ENCODE peak calls at places on chromosomes 5 and 9, in ten cellular contexts. One of them, this sample, is unnamed.

GRCh38 chr9:133060417-133060841 is 1.4 kb upstream of the CEL start:
- DNase-seq in mucosa of gallbladder: no peak
- DNase-seq in endothelial cell of umbilical vein: no peak
- DNase-seq in stimulated activated CD8-positive, alpha-beta memory T cell treated with anti-CD3 and anti-CD28 coated beads, Interleukin-12 subunit alpha, Interleukin-12 subunit beta, amount 100 ng/mL, for 1 hour: no peak
- DNase-seq in iPS-NIHi11: no peak
- DNase-seq in H9: peak
- DNase-seq in KBM-7: peak
- DNase-seq in ovary: no peak
- DNase-seq in dermis microvascular lymphatic vessel endothelial cell: no peak
- DNase-seq in PC-9: no peak
- DNase-seq in this sample: no peak

GRCh38 chr5:59757442-59757841 is 136.1 kb downstream of the PDE4D start:
- DNase-seq in mucosa of gallbladder: no peak
- DNase-seq in endothelial cell of umbilical vein: no peak
- DNase-seq in stimulated activated CD8-positive, alpha-beta memory T cell treated with anti-CD3 and anti-CD28 coated beads, Interleukin-12 subunit alpha, Interleukin-12 subunit beta, amount 100 ng/mL, for 1 hour: no peak
- DNase-seq in iPS-NIHi11: no peak
- DNase-seq in H9: no peak
- DNase-seq in KBM-7: no peak
- DNase-seq in ovary: no peak
- DNase-seq in dermis microvascular lymphatic vessel endothelial cell: no peak
- DNase-seq in PC-9: no peak
- DNase-seq in this sample: no peak

GRCh38 chr9:135641047-135641446 is 1.7 kb upstream of the GLT6D1 start:
- DNase-seq in mucosa of gallbladder: no peak
- DNase-seq in endothelial cell of umbilical vein: no peak
- DNase-seq in stimulated activated CD8-positive, alpha-beta memory T cell treated with anti-CD3 and anti-CD28 coated beads, Interleukin-12 subunit alpha, Interleukin-12 subunit beta, amount 100 ng/mL, for 1 hour: no peak
- DNase-seq in iPS-NIHi11: no peak
- DNase-seq in H9: no peak
- DNase-seq in KBM-7: no peak
- DNase-seq in ovary: no peak
- DNase-seq in dermis microvascular lymphatic vessel endothelial cell: no peak
- DNase-seq in PC-9: no peak
- DNase-seq in this sample: no peak

GRCh38 chr5:148268556-148268955 is at the start of gene SPINK13:
- DNase-seq in mucosa of gallbladder: peak
- DNase-seq in endothelial cell of umbilical vein: peak
- DNase-seq in stimulated activated CD8-positive, alpha-beta memory T cell treated with anti-CD3 and anti-CD28 coated beads, Interleukin-12 subunit alpha, Interleukin-12 subunit beta, amount 100 ng/mL, for 1 hour: no peak
- DNase-seq in iPS-NIHi11: no peak
- DNase-seq in H9: no peak
- DNase-seq in KBM-7: no peak
- DNase-seq in ovary: no peak
- DNase-seq in dermis microvascular lymphatic vessel endothelial cell: no peak
- DNase-seq in PC-9: peak
- DNase-seq in this sample: no peak

GRCh38 chr5:148401604-148402003 is 17.8 kb downstream of the FBXO38 start:
- DNase-seq in mucosa of gallbladder: no peak
- DNase-seq in endothelial cell of umbilical vein: peak
- DNase-seq in stimulated activated CD8-positive, alpha-beta memory T cell treated with anti-CD3 and anti-CD28 coated beads, Interleukin-12 subunit alpha, Interleukin-12 subunit beta, amount 100 ng/mL, for 1 hour: no peak
- DNase-seq in iPS-NIHi11: no peak
- DNase-seq in H9: no peak
- DNase-seq in KBM-7: no peak
- DNase-seq in ovary: no peak
- DNase-seq in dermis microvascular lymphatic vessel endothelial cell: peak
- DNase-seq in PC-9: no peak
- DNase-seq in this sample: no peak

GRCh38 chr5:66616495-66617222 is 20.5 kb downstream of the MAST4 start:
- DNase-seq in mucosa of gallbladder: no peak
- DNase-seq in endothelial cell of umbilical vein: no peak
- DNase-seq in stimulated activated CD8-positive, alpha-beta memory T cell treated with anti-CD3 and anti-CD28 coated beads, Interleukin-12 subunit alpha, Interleukin-12 subunit beta, amount 100 ng/mL, for 1 hour: no peak
- DNase-seq in iPS-NIHi11: no peak
- DNase-seq in H9: no peak
- DNase-seq in KBM-7: no peak
- DNase-seq in ovary: peak
- DNase-seq in dermis microvascular lymphatic vessel endothelial cell: no peak
- DNase-seq in PC-9: no peak
- DNase-seq in this sample: no peak

GRCh38 chr5:55821731-55822512 is 29.2 kb upstream of the IL31RA start:
- DNase-seq in mucosa of gallbladder: no peak
- DNase-seq in endothelial cell of umbilical vein: peak
- DNase-seq in stimulated activated CD8-positive, alpha-beta memory T cell treated with anti-CD3 and anti-CD28 coated beads, Interleukin-12 subunit alpha, Interleukin-12 subunit beta, amount 100 ng/mL, for 1 hour: no peak
- DNase-seq in iPS-NIHi11: peak
- DNase-seq in H9: peak
- DNase-seq in KBM-7: no peak
- DNase-seq in ovary: peak
- DNase-seq in dermis microvascular lymphatic vessel endothelial cell: no peak
- DNase-seq in PC-9: no peak
- DNase-seq in this sample: no peak

GRCh38 chr5:178573216-178573615 is 17.0 kb downstream of the COL23A1 start:
- DNase-seq in mucosa of gallbladder: no peak
- DNase-seq in endothelial cell of umbilical vein: no peak
- DNase-seq in stimulated activated CD8-positive, alpha-beta memory T cell treated with anti-CD3 and anti-CD28 coated beads, Interleukin-12 subunit alpha, Interleukin-12 subunit beta, amount 100 ng/mL, for 1 hour: no peak
- DNase-seq in iPS-NIHi11: no peak
- DNase-seq in H9: no peak
- DNase-seq in KBM-7: no peak
- DNase-seq in ovary: no peak
- DNase-seq in dermis microvascular lymphatic vessel endothelial cell: no peak
- DNase-seq in PC-9: no peak
- DNase-seq in this sample: no peak

GRCh38 chr9:126508928-126509327 is 104.8 kb upstream of the LMX1B start:
- DNase-seq in mucosa of gallbladder: no peak
- DNase-seq in endothelial cell of umbilical vein: no peak
- DNase-seq in stimulated activated CD8-positive, alpha-beta memory T cell treated with anti-CD3 and anti-CD28 coated beads, Interleukin-12 subunit alpha, Interleukin-12 subunit beta, amount 100 ng/mL, for 1 hour: no peak
- DNase-seq in iPS-NIHi11: no peak
- DNase-seq in H9: no peak
- DNase-seq in KBM-7: no peak
- DNase-seq in ovary: peak
- DNase-seq in dermis microvascular lymphatic vessel endothelial cell: no peak
- DNase-seq in PC-9: no peak
- DNase-seq in this sample: no peak

GRCh38 chr5:5939724-5940370 is 438.5 kb downstream of the MED10 start:
- DNase-seq in mucosa of gallbladder: no peak
- DNase-seq in endothelial cell of umbilical vein: no peak
- DNase-seq in stimulated activated CD8-positive, alpha-beta memory T cell treated with anti-CD3 and anti-CD28 coated beads, Interleukin-12 subunit alpha, Interleukin-12 subunit beta, amount 100 ng/mL, for 1 hour: no peak
- DNase-seq in iPS-NIHi11: no peak
- DNase-seq in H9: no peak
- DNase-seq in KBM-7: no peak
- DNase-seq in ovary: no peak
- DNase-seq in dermis microvascular lymphatic vessel endothelial cell: no peak
- DNase-seq in PC-9: no peak
- DNase-seq in this sample: no peak

GRCh38 chr9:70410368-70410767 is 4.1 kb downstream of the KLF9 start:
- DNase-seq in mucosa of gallbladder: no peak
- DNase-seq in endothelial cell of umbilical vein: peak
- DNase-seq in stimulated activated CD8-positive, alpha-beta memory T cell treated with anti-CD3 and anti-CD28 coated beads, Interleukin-12 subunit alpha, Interleukin-12 subunit beta, amount 100 ng/mL, for 1 hour: no peak
- DNase-seq in iPS-NIHi11: no peak
- DNase-seq in H9: no peak
- DNase-seq in KBM-7: peak
- DNase-seq in ovary: no peak
- DNase-seq in dermis microvascular lymphatic vessel endothelial cell: no peak
- DNase-seq in PC-9: no peak
- DNase-seq in this sample: peak

GRCh38 chr9:135555910-135556309 is 5.6 kb upstream of the PAEP start:
- DNase-seq in mucosa of gallbladder: no peak
- DNase-seq in endothelial cell of umbilical vein: no peak
- DNase-seq in stimulated activated CD8-positive, alpha-beta memory T cell treated with anti-CD3 and anti-CD28 coated beads, Interleukin-12 subunit alpha, Interleukin-12 subunit beta, amount 100 ng/mL, for 1 hour: no peak
- DNase-seq in iPS-NIHi11: no peak
- DNase-seq in H9: no peak
- DNase-seq in KBM-7: no peak
- DNase-seq in ovary: no peak
- DNase-seq in dermis microvascular lymphatic vessel endothelial cell: no peak
- DNase-seq in PC-9: no peak
- DNase-seq in this sample: no peak

GRCh38 chr5:126354012-126354856 is 69.0 kb upstream of the GRAMD2B start:
- DNase-seq in mucosa of gallbladder: no peak
- DNase-seq in endothelial cell of umbilical vein: peak
- DNase-seq in stimulated activated CD8-positive, alpha-beta memory T cell treated with anti-CD3 and anti-CD28 coated beads, Interleukin-12 subunit alpha, Interleukin-12 subunit beta, amount 100 ng/mL, for 1 hour: no peak
- DNase-seq in iPS-NIHi11: peak
- DNase-seq in H9: no peak
- DNase-seq in KBM-7: peak
- DNase-seq in ovary: no peak
- DNase-seq in dermis microvascular lymphatic vessel endothelial cell: peak
- DNase-seq in PC-9: peak
- DNase-seq in this sample: peak

GRCh38 chr5:172418847-172419810 is 35.2 kb downstream of the SH3PXD2B start:
- DNase-seq in mucosa of gallbladder: no peak
- DNase-seq in endothelial cell of umbilical vein: no peak
- DNase-seq in stimulated activated CD8-positive, alpha-beta memory T cell treated with anti-CD3 and anti-CD28 coated beads, Interleukin-12 subunit alpha, Interleukin-12 subunit beta, amount 100 ng/mL, for 1 hour: no peak
- DNase-seq in iPS-NIHi11: no peak
- DNase-seq in H9: no peak
- DNase-seq in KBM-7: no peak
- DNase-seq in ovary: no peak
- DNase-seq in dermis microvascular lymphatic vessel endothelial cell: no peak
- DNase-seq in PC-9: no peak
- DNase-seq in this sample: no peak

GRCh38 chr9:81720450-81721086 is 31.2 kb upstream of the TLE1 start:
- DNase-seq in mucosa of gallbladder: peak
- DNase-seq in endothelial cell of umbilical vein: peak
- DNase-seq in stimulated activated CD8-positive, alpha-beta memory T cell treated with anti-CD3 and anti-CD28 coated beads, Interleukin-12 subunit alpha, Interleukin-12 subunit beta, amount 100 ng/mL, for 1 hour: no peak
- DNase-seq in iPS-NIHi11: no peak
- DNase-seq in H9: no peak
- DNase-seq in KBM-7: no peak
- DNase-seq in ovary: no peak
- DNase-seq in dermis microvascular lymphatic vessel endothelial cell: peak
- DNase-seq in PC-9: no peak
- DNase-seq in this sample: no peak

GRCh38 chr5:80140496-80140895 is 105.3 kb downstream of the THBS4 start:
- DNase-seq in mucosa of gallbladder: no peak
- DNase-seq in endothelial cell of umbilical vein: no peak
- DNase-seq in stimulated activated CD8-positive, alpha-beta memory T cell treated with anti-CD3 and anti-CD28 coated beads, Interleukin-12 subunit alpha, Interleukin-12 subunit beta, amount 100 ng/mL, for 1 hour: no peak
- DNase-seq in iPS-NIHi11: no peak
- DNase-seq in H9: no peak
- DNase-seq in KBM-7: no peak
- DNase-seq in ovary: no peak
- DNase-seq in dermis microvascular lymphatic vessel endothelial cell: no peak
- DNase-seq in PC-9: no peak
- DNase-seq in this sample: no peak

GRCh38 chr5:78964889-78965288 is 20.2 kb downstream of the ARSB start:
- DNase-seq in mucosa of gallbladder: peak
- DNase-seq in endothelial cell of umbilical vein: peak
- DNase-seq in stimulated activated CD8-positive, alpha-beta memory T cell treated with anti-CD3 and anti-CD28 coated beads, Interleukin-12 subunit alpha, Interleukin-12 subunit beta, amount 100 ng/mL, for 1 hour: no peak
- DNase-seq in iPS-NIHi11: no peak
- DNase-seq in H9: no peak
- DNase-seq in KBM-7: peak
- DNase-seq in ovary: no peak
- DNase-seq in dermis microvascular lymphatic vessel endothelial cell: peak
- DNase-seq in PC-9: no peak
- DNase-seq in this sample: peak

GRCh38 chr5:83077662-83078261 is 415 bp downstream of the XRCC4 start:
- DNase-seq in mucosa of gallbladder: no peak
- DNase-seq in endothelial cell of umbilical vein: no peak
- DNase-seq in stimulated activated CD8-positive, alpha-beta memory T cell treated with anti-CD3 and anti-CD28 coated beads, Interleukin-12 subunit alpha, Interleukin-12 subunit beta, amount 100 ng/mL, for 1 hour: no peak
- DNase-seq in iPS-NIHi11: peak
- DNase-seq in H9: no peak
- DNase-seq in KBM-7: no peak
- DNase-seq in ovary: no peak
- DNase-seq in dermis microvascular lymphatic vessel endothelial cell: peak
- DNase-seq in PC-9: no peak
- DNase-seq in this sample: peak

This sample was measured in Ammon's horn.